ENCODE peak calls at places on chromosomes 2 and 18, in ten cellular contexts. One of them, this sample, is unnamed.

GRCh38 chr2:73703675-73704074 is 33.5 kb downstream of the TPRKB start:
- DNase-seq in endodermal cell: no peak
- DNase-seq in brain microvascular endothelial cell: no peak
- DNase-seq in foreskin keratinocyte: no peak
- DNase-seq in neuronal stem cell: no peak
- DNase-seq in body of pancreas: no peak
- DNase-seq in GM23248: no peak
- DNase-seq in coronary artery: no peak
- DNase-seq in keratinocyte: no peak
- DNase-seq in cardiac muscle cell: no peak
- DNase-seq in this sample: no peak

GRCh38 chr2:85537600-85538506 is 1.1 kb upstream of the MAT2A start:
- DNase-seq in body of pancreas: peak; percentile 70
- DNase-seq in keratinocyte: no peak
- DNase-seq in cardiac muscle cell: peak; percentile 48
- DNase-seq in endodermal cell: peak; percentile 88
- DNase-seq in brain microvascular endothelial cell: peak; percentile 12
- DNase-seq in neuronal stem cell: peak; percentile 51
- DNase-seq in foreskin keratinocyte: no peak
- DNase-seq in coronary artery: peak; percentile 81
- DNase-seq in GM23248: peak; percentile 62
- DNase-seq in this sample: no peak

GRCh38 chr2:2664989-2665833 is 334.1 kb upstream of the MYT1L start:
- DNase-seq in cardiac muscle cell: peak; percentile 3
- DNase-seq in coronary artery: no peak
- DNase-seq in GM23248: peak; percentile 65
- DNase-seq in body of pancreas: no peak
- DNase-seq in endodermal cell: no peak
- DNase-seq in keratinocyte: no peak
- DNase-seq in brain microvascular endothelial cell: peak; percentile 54
- DNase-seq in neuronal stem cell: no peak
- DNase-seq in foreskin keratinocyte: peak; percentile 14
- DNase-seq in this sample: no peak

GRCh38 chr2:32289165-32290054 is 11.7 kb downstream of the YIPF4 start:
- DNase-seq in cardiac muscle cell: peak; percentile 68
- DNase-seq in body of pancreas: no peak
- DNase-seq in neuronal stem cell: no peak
- DNase-seq in coronary artery: no peak
- DNase-seq in brain microvascular endothelial cell: no peak
- DNase-seq in keratinocyte: peak; percentile 28
- DNase-seq in endodermal cell: no peak
- DNase-seq in foreskin keratinocyte: peak; percentile 43
- DNase-seq in GM23248: peak; percentile 76
- DNase-seq in this sample: no peak

GRCh38 chr2:84830095-84830494 is 50.8 kb downstream of the TRABD2A start:
- DNase-seq in endodermal cell: peak; percentile 73
- DNase-seq in neuronal stem cell: no peak
- DNase-seq in coronary artery: no peak
- DNase-seq in brain microvascular endothelial cell: no peak
- DNase-seq in GM23248: no peak
- DNase-seq in foreskin keratinocyte: no peak
- DNase-seq in body of pancreas: no peak
- DNase-seq in keratinocyte: no peak
- DNase-seq in cardiac muscle cell: peak; percentile 18
- DNase-seq in this sample: no peak

GRCh38 chr2:237734905-237735623 is 63.5 kb upstream of the RBM44 start:
- DNase-seq in coronary artery: no peak
- DNase-seq in brain microvascular endothelial cell: no peak
- DNase-seq in body of pancreas: peak; percentile 45
- DNase-seq in endodermal cell: no peak
- DNase-seq in GM23248: no peak
- DNase-seq in neuronal stem cell: no peak
- DNase-seq in keratinocyte: no peak
- DNase-seq in cardiac muscle cell: no peak
- DNase-seq in foreskin keratinocyte: no peak
- DNase-seq in this sample: no peak

GRCh38 chr2:33607905-33608304 is 8.8 kb upstream of the FAM98A start:
- DNase-seq in coronary artery: no peak
- DNase-seq in keratinocyte: no peak
- DNase-seq in foreskin keratinocyte: no peak
- DNase-seq in endodermal cell: no peak
- DNase-seq in GM23248: no peak
- DNase-seq in brain microvascular endothelial cell: no peak
- DNase-seq in body of pancreas: no peak
- DNase-seq in neuronal stem cell: no peak
- DNase-seq in cardiac muscle cell: peak; percentile 28
- DNase-seq in this sample: no peak

GRCh38 chr2:200600549-200601212 is 14.9 kb downstream of the AOX1 start:
- DNase-seq in foreskin keratinocyte: no peak
- DNase-seq in keratinocyte: no peak
- DNase-seq in neuronal stem cell: no peak
- DNase-seq in cardiac muscle cell: no peak
- DNase-seq in endodermal cell: no peak
- DNase-seq in GM23248: no peak
- DNase-seq in coronary artery: no peak
- DNase-seq in body of pancreas: no peak
- DNase-seq in brain microvascular endothelial cell: peak; percentile 39
- DNase-seq in this sample: no peak

GRCh38 chr2:145692971-145693478 is 1173.1 kb upstream of the ZEB2 start:
- DNase-seq in neuronal stem cell: no peak
- DNase-seq in foreskin keratinocyte: peak; percentile 74
- DNase-seq in endodermal cell: no peak
- DNase-seq in keratinocyte: no peak
- DNase-seq in body of pancreas: peak; percentile 36
- DNase-seq in GM23248: peak; percentile 90
- DNase-seq in brain microvascular endothelial cell: peak; percentile 84
- DNase-seq in coronary artery: no peak
- DNase-seq in cardiac muscle cell: peak; percentile 94
- DNase-seq in this sample: no peak

GRCh38 chr2:190783513-190784263 is 96.9 kb upstream of the GLS start:
- DNase-seq in endodermal cell: no peak
- DNase-seq in coronary artery: no peak
- DNase-seq in foreskin keratinocyte: no peak
- DNase-seq in GM23248: no peak
- DNase-seq in keratinocyte: no peak
- DNase-seq in neuronal stem cell: no peak
- DNase-seq in body of pancreas: no peak
- DNase-seq in brain microvascular endothelial cell: no peak
- DNase-seq in cardiac muscle cell: no peak
- DNase-seq in this sample: no peak

GRCh38 chr2:101305492-101306123 is 2.9 kb downstream of the RNF149 start:
- DNase-seq in GM23248: peak; percentile 90
- DNase-seq in body of pancreas: no peak
- DNase-seq in keratinocyte: no peak
- DNase-seq in coronary artery: no peak
- DNase-seq in neuronal stem cell: no peak
- DNase-seq in foreskin keratinocyte: no peak
- DNase-seq in brain microvascular endothelial cell: peak; percentile 65
- DNase-seq in endodermal cell: no peak
- DNase-seq in cardiac muscle cell: peak; percentile 62
- DNase-seq in this sample: no peak
- H3K27ac ChIP-seq in GM23248: peak overlapping the region; percentile 95
- H3K27ac ChIP-seq in body of pancreas: peak overlapping the region; percentile 89
- H3K27ac ChIP-seq in keratinocyte: peak overlapping the region; percentile 93
- H3K27ac ChIP-seq in coronary artery: peak overlapping the region; percentile 96
- H3K27ac ChIP-seq in neuronal stem cell: no peak overlapping the region
- H3K27ac ChIP-seq in foreskin keratinocyte: peak overlapping the region; percentile 76
- H3K27ac ChIP-seq in brain microvascular endothelial cell: peak overlapping the region; percentile 29
- H3K27ac ChIP-seq in endodermal cell: no peak overlapping the region
- H3K27ac ChIP-seq in cardiac muscle cell: peak overlapping the region; percentile 44
- H3K27ac ChIP-seq in this sample: peak overlapping the region; percentile 93

DNA sequence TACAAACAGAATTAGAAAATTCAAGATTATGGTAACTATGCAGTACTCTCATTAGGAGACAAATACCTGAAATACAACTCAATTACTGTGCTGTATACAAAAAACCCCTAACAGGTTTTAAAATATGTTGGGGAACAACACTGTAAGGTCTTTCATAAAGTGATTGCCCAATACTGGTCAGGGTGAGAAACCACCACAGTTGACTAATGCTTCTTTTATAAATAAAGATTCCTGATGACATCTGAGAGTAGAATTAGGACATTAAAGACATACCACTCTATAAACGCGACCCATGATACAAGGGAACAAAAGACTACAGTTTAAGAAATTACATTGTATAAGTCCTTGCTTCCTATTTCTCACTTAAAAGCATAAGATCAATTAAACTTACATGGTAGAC is 52.5 kb downstream of the ZNF521 start:
- DNase-seq in coronary artery: no peak
- DNase-seq in brain microvascular endothelial cell: peak; percentile 32
- DNase-seq in body of pancreas: no peak
- DNase-seq in cardiac muscle cell: peak; percentile 68
- DNase-seq in GM23248: peak; percentile 87
- DNase-seq in neuronal stem cell: no peak
- DNase-seq in endodermal cell: no peak
- DNase-seq in keratinocyte: no peak
- DNase-seq in foreskin keratinocyte: no peak
- DNase-seq in this sample: no peak
- H3K27ac ChIP-seq in coronary artery: no peak overlapping the region
- H3K27ac ChIP-seq in brain microvascular endothelial cell: peak overlapping the region; percentile 85
- H3K27ac ChIP-seq in body of pancreas: no peak overlapping the region
- H3K27ac ChIP-seq in cardiac muscle cell: no peak overlapping the region
- H3K27ac ChIP-seq in GM23248: peak overlapping the region; percentile 88
- H3K27ac ChIP-seq in neuronal stem cell: no peak overlapping the region
- H3K27ac ChIP-seq in endodermal cell: no peak overlapping the region
- H3K27ac ChIP-seq in keratinocyte: no peak overlapping the region
- H3K27ac ChIP-seq in foreskin keratinocyte: no peak overlapping the region
- H3K27ac ChIP-seq in this sample: no peak overlapping the region

GRCh38 chr18:13374468-13375301 is 156.1 kb downstream of the LDLRAD4 start:
- DNase-seq in keratinocyte: no peak
- DNase-seq in brain microvascular endothelial cell: peak; percentile 64
- DNase-seq in neuronal stem cell: no peak
- DNase-seq in foreskin keratinocyte: no peak
- DNase-seq in endodermal cell: peak; percentile 47
- DNase-seq in body of pancreas: no peak
- DNase-seq in cardiac muscle cell: peak; percentile 70
- DNase-seq in GM23248: no peak
- DNase-seq in coronary artery: peak; percentile 83
- DNase-seq in this sample: no peak

GRCh38 chr18:13374096-13374467 is 155.5 kb downstream of the LDLRAD4 start:
- DNase-seq in neuronal stem cell: no peak
- DNase-seq in keratinocyte: no peak
- DNase-seq in cardiac muscle cell: no peak
- DNase-seq in GM23248: no peak
- DNase-seq in coronary artery: peak; percentile 72
- DNase-seq in body of pancreas: no peak
- DNase-seq in brain microvascular endothelial cell: no peak
- DNase-seq in endodermal cell: peak; percentile 33
- DNase-seq in foreskin keratinocyte: no peak
- DNase-seq in this sample: no peak

GRCh38 chr18:13376298-13376840 is 157.8 kb downstream of the LDLRAD4 start:
- DNase-seq in endodermal cell: peak; percentile 33
- DNase-seq in keratinocyte: no peak
- DNase-seq in brain microvascular endothelial cell: no peak
- DNase-seq in cardiac muscle cell: no peak
- DNase-seq in GM23248: no peak
- DNase-seq in body of pancreas: no peak
- DNase-seq in foreskin keratinocyte: no peak
- DNase-seq in coronary artery: peak; percentile 69
- DNase-seq in neuronal stem cell: no peak
- DNase-seq in this sample: no peak

GRCh38 chr18:13376841-13377351 is 158.3 kb downstream of the LDLRAD4 start:
- DNase-seq in keratinocyte: no peak
- DNase-seq in GM23248: no peak
- DNase-seq in brain microvascular endothelial cell: no peak
- DNase-seq in neuronal stem cell: no peak
- DNase-seq in endodermal cell: peak; percentile 41
- DNase-seq in body of pancreas: no peak
- DNase-seq in foreskin keratinocyte: no peak
- DNase-seq in coronary artery: peak; percentile 68
- DNase-seq in cardiac muscle cell: no peak
- DNase-seq in this sample: no peak

GRCh38 chr18:13375302-13376255 is 157.0 kb downstream of the LDLRAD4 start:
- DNase-seq in keratinocyte: peak; percentile 30
- DNase-seq in body of pancreas: peak; percentile 41
- DNase-seq in foreskin keratinocyte: peak; percentile 42
- DNase-seq in neuronal stem cell: no peak
- DNase-seq in cardiac muscle cell: peak; percentile 88
- DNase-seq in brain microvascular endothelial cell: peak; percentile 96
- DNase-seq in endodermal cell: peak; percentile 66
- DNase-seq in GM23248: peak; percentile 96
- DNase-seq in coronary artery: peak; percentile 90
- DNase-seq in this sample: no peak
- H3K27ac ChIP-seq in keratinocyte: peak overlapping the region; percentile 23
- H3K27ac ChIP-seq in body of pancreas: no peak overlapping the region
- H3K27ac ChIP-seq in foreskin keratinocyte: no peak overlapping the region
- H3K27ac ChIP-seq in neuronal stem cell: no peak overlapping the region
- H3K27ac ChIP-seq in cardiac muscle cell: no peak overlapping the region
- H3K27ac ChIP-seq in brain microvascular endothelial cell: peak overlapping the region; percentile 88
- H3K27ac ChIP-seq in endodermal cell: peak overlapping the region; percentile 68
- H3K27ac ChIP-seq in GM23248: no peak overlapping the region
- H3K27ac ChIP-seq in coronary artery: peak overlapping the region; percentile 88
- H3K27ac ChIP-seq in this sample: peak overlapping the region; percentile 69

GRCh38 chr2:188576657-188577056 is 285.0 kb downstream of the GULP1 start:
- DNase-seq in endodermal cell: no peak
- DNase-seq in GM23248: peak; percentile 17
- DNase-seq in keratinocyte: no peak
- DNase-seq in cardiac muscle cell: no peak
- DNase-seq in brain microvascular endothelial cell: no peak
- DNase-seq in body of pancreas: no peak
- DNase-seq in foreskin keratinocyte: no peak
- DNase-seq in neuronal stem cell: no peak
- DNase-seq in coronary artery: no peak
- DNase-seq in this sample: no peak

GRCh38 chr2:188577231-188577630 is 285.6 kb downstream of the GULP1 start:
- DNase-seq in endodermal cell: no peak
- DNase-seq in brain microvascular endothelial cell: no peak
- DNase-seq in neuronal stem cell: no peak
- DNase-seq in GM23248: no peak
- DNase-seq in coronary artery: no peak
- DNase-seq in foreskin keratinocyte: no peak
- DNase-seq in cardiac muscle cell: no peak
- DNase-seq in keratinocyte: no peak
- DNase-seq in body of pancreas: no peak
- DNase-seq in this sample: no peak

GRCh38 chr2:188580738-188581137 is 289.1 kb downstream of the GULP1 start:
- DNase-seq in coronary artery: no peak
- DNase-seq in neuronal stem cell: no peak
- DNase-seq in GM23248: no peak
- DNase-seq in foreskin keratinocyte: no peak
- DNase-seq in cardiac muscle cell: no peak
- DNase-seq in keratinocyte: no peak
- DNase-seq in body of pancreas: no peak
- DNase-seq in brain microvascular endothelial cell: no peak
- DNase-seq in endodermal cell: no peak
- DNase-seq in this sample: no peak

DNA sequence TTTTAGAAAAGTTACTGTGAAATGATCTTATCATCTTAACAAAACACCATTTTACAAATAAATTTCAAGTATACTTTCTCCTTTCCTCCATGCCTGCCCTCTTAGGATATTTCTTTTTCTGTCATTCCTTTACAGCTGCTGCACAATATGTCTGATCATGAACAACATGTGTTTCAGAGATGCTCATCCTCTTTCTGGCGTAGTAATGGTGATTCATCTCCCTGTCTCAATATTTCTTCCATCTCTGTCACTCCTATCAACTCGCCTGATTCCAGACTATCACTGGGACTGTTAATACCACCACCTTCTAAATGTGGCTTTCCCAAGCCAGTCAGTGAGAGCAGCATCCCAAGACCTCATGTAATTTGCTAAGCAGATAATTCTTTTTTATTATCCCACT is 290.5 kb downstream of the GULP1 start:
- DNase-seq in coronary artery: no peak
- DNase-seq in GM23248: no peak
- DNase-seq in body of pancreas: no peak
- DNase-seq in brain microvascular endothelial cell: no peak
- DNase-seq in keratinocyte: no peak
- DNase-seq in cardiac muscle cell: no peak
- DNase-seq in neuronal stem cell: no peak
- DNase-seq in foreskin keratinocyte: no peak
- DNase-seq in endodermal cell: no peak
- DNase-seq in this sample: no peak
- H3K27ac ChIP-seq in coronary artery: no peak overlapping the region
- H3K27ac ChIP-seq in GM23248: no peak overlapping the region
- H3K27ac ChIP-seq in body of pancreas: no peak overlapping the region
- H3K27ac ChIP-seq in brain microvascular endothelial cell: no peak overlapping the region
- H3K27ac ChIP-seq in keratinocyte: no peak overlapping the region
- H3K27ac ChIP-seq in cardiac muscle cell: no peak overlapping the region
- H3K27ac ChIP-seq in neuronal stem cell: no peak overlapping the region
- H3K27ac ChIP-seq in foreskin keratinocyte: no peak overlapping the region
- H3K27ac ChIP-seq in endodermal cell: no peak overlapping the region
- H3K27ac ChIP-seq in this sample: no peak overlapping the region

This sample was measured in esophagus squamous epithelium.